ENCODE peak calls at places on chromosomes 16 and 17, in four cellular contexts. O, A, S and K are unnamed samples.

GRCh38 chr17:2181206-2181983 is 122.2 kb downstream of the SMG6 start:
- DNase-seq in A (no peak), O (peak; percentile 47), S (peak; percentile 82), K (no peak)

GRCh38 chr16:76639685-76640289 is 362.6 kb downstream of the CNTNAP4 start:
- DNase-seq in A (no peak), O (no peak), S (no peak), K (no peak)

GRCh38 chr17:80348551-80349436 is 66.2 kb upstream of the ENDOV start:
- DNase-seq in S (no peak), O (no peak), A (no peak), K (no peak)

GRCh38 chr16:23833960-23834685 is 1.7 kb upstream of the PRKCB start:
- DNase-seq in A (no peak), S (no peak), O (no peak), K (peak; percentile 33)

GRCh38 chr17:32277284-32277683 is 11.7 kb downstream of the RHBDL3 start:
- DNase-seq in S (no peak), A (no peak), O (no peak), K (no peak)

GRCh38 chr17:13244511-13244910 is 226.7 kb upstream of the ELAC2 start:
- DNase-seq in O (no peak), S (no peak), A (no peak), K (no peak)

GRCh38 chr17:81483085-81483861 is 29.3 kb downstream of the ACTG1 start:
- DNase-seq in S (peak; percentile 82), O (no peak), A (no peak), K (no peak)

GRCh38 chr16:88303890-88304819 is 78.6 kb upstream of the ZNF469 start:
- DNase-seq in S (no peak), O (peak; percentile 41), A (no peak), K (no peak)

GRCh38 chr16:51500306-51500705 is 349.2 kb upstream of the SALL1 start:
- DNase-seq in O (no peak), A (no peak), S (no peak), K (no peak)

GRCh38 chr17:38674749-38675615 is at the start of gene EPOP:
- DNase-seq in S (peak; percentile 85), A (peak; percentile 81), O (peak; percentile 85), K (peak; percentile 79)

GRCh38 chr17:1111599-1112443 is 68.0 kb downstream of the ABR start:
- DNase-seq in A (no peak), O (peak; percentile 67), S (peak; percentile 56), K (no peak)

GRCh38 chr16:89048087-89048729 is 45.4 kb upstream of the ACSF3 start:
- DNase-seq in A (no peak), S (no peak), O (no peak), K (no peak)

GRCh38 chr16:17372383-17372782 is 98.4 kb downstream of the XYLT1 start:
- DNase-seq in O (no peak), A (no peak), S (no peak), K (no peak)

GRCh38 chr17:3964203-3965122 is at the start of gene ATP2A3:
- DNase-seq in A (no peak), S (peak; percentile 48), O (no peak), K (peak; percentile 81)

GRCh38 chr16:69089091-69089912 is 16.2 kb upstream of the HAS3 start:
- DNase-seq in S (no peak), A (no peak), O (no peak), K (no peak)

GRCh38 chr17:50210249-50211225 is 9.1 kb upstream of the COL1A1 start:
- DNase-seq in S (peak; percentile 68), O (no peak), A (no peak), K (no peak)

GRCh38 chr17:69213059-69213813 is 15.4 kb downstream of the ABCA10 start:
- DNase-seq in O (no peak), S (no peak), A (no peak), K (no peak)

GRCh38 chr17:69810326-69811035 is 264.5 kb upstream of the KCNJ16 start:
- DNase-seq in A (no peak), O (no peak), S (no peak), K (no peak)

GRCh38 chr16:55622930-55623561 is 32.7 kb upstream of the SLC6A2 start:
- DNase-seq in O (no peak), A (no peak), S (no peak), K (no peak)

GRCh38 chr16:853981-854807 is 53.7 kb upstream of the GNG13 start:
- DNase-seq in S (no peak), O (no peak), A (no peak), K (no peak)

GRCh38 chr17:65455972-65456343 is 105.5 kb downstream of the AXIN2 start:
- DNase-seq in O (peak; percentile 49), S (peak; percentile 15), A (no peak), K (peak; percentile 13)

GRCh38 chr17:81493198-81494038 is 19.2 kb downstream of the ACTG1 start:
- DNase-seq in S (no peak), A (no peak), O (no peak), K (no peak)

GRCh38 chr17:66904760-66905637 is 59.5 kb upstream of the CACNG4 start:
- DNase-seq in S (peak; percentile 34), O (peak; percentile 41), A (no peak), K (no peak)

GRCh38 chr17:78355045-78355641 is 4.7 kb downstream of the SOCS3 start:
- DNase-seq in A (no peak), S (no peak), O (no peak), K (no peak)

GRCh38 chr17:28124962-28125361 is 82.5 kb downstream of the NLK start:
- DNase-seq in O (no peak), S (no peak), A (no peak), K (no peak)

GRCh38 chr16:84245933-84246678 is 6.3 kb upstream of the KCNG4 start:
- DNase-seq in S (no peak), A (no peak), O (no peak), K (no peak)

GRCh38 chr17:81135503-81136283 is 29.6 kb upstream of the PVALEF start:
- DNase-seq in A (no peak), O (no peak), S (no peak), K (no peak)

GRCh38 chr17:7440823-7441174 is 1.5 kb downstream of the FGF11 start:
- DNase-seq in O (no peak), S (no peak), A (no peak), K (no peak)

GRCh38 chr17:75645889-75646625 is 12.8 kb downstream of the SMIM5 start:
- DNase-seq in O (peak; percentile 84), A (no peak), S (no peak), K (peak; percentile 44)

GRCh38 chr17:9472094-9472493 is 103.5 kb downstream of the STX8 start:
- DNase-seq in O (no peak), A (no peak), S (no peak), K (no peak)

GRCh38 chr17:81514735-81515529 is 2.3 kb upstream of the ACTG1 start:
- DNase-seq in O (peak; percentile 81), A (peak; percentile 62), S (peak; percentile 88), K (peak; percentile 73)

GRCh38 chr17:65194670-65195334 is 57.6 kb downstream of the RGS9 start:
- DNase-seq in S (no peak), O (no peak), A (no peak), K (no peak)

GRCh38 chr17:28500712-28501379 is 5.3 kb upstream of the FOXN1 start:
- DNase-seq in S (no peak), O (no peak), A (no peak), K (no peak)

DNA sequence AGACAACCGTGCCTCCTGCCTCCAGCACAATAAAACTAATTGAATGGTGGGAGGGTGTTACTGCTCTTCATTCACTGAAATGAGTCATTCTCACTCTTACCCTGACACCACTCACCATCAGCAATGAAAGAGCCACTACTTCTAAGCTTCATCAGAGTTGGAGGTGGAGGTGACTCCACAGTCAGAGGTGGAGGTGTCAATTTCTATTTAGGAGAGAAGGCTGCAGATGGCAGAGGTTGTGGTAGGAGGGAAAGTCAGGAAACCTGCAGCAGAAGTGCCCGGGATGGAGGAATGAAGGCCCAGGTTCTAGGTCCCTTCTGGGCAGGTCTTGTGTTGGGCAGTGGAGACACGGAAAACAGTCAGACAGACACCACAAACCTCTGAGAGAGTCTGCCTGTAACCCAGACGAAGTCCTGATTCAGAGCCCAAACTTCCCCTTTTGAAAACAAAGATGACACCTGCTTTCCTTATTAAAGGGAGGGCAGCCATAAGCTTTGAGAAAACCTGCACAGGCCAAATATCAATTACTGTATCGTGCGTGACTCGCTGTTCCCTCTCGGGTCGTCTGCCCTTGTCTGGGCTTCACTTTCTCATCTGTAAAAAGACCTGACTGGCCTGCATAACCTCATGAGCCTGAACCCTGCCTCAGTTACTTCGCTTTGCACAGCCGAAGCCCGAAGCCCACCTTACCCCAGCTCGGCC is 668 bp downstream of the ATPAF2 start:
- DNase-seq in S (no peak), O (no peak), A (no peak), K (no peak)
- H3K27ac ChIP-seq in S (peak overlapping the region; percentile 50), O (peak overlapping the region; percentile 69), A (no peak overlapping the region), K (peak overlapping the region; percentile 78)

GRCh38 chr16:3317315-3317999 is 12.2 kb downstream of the ZNF75A start:
- DNase-seq in A (no peak), S (no peak), O (no peak), K (no peak)
- H3K9me3 ChIP-seq in A (peaks cover 61% of the 10 kb centered on the region), S (peaks cover 46% of the 10 kb centered on the region), O (peaks cover 52% of the 10 kb centered on the region), K (peaks cover 100% of the 10 kb centered on the region)

GRCh38 chr17:17710728-17711541 is 29.7 kb downstream of the RAI1 start:
- DNase-seq in A (no peak), S (no peak), O (peak; percentile 93), K (no peak)
- H3K27ac ChIP-seq in A (peak overlapping the region; percentile 66), S (no peak overlapping the region), O (peak overlapping the region; percentile 34), K (no peak overlapping the region)

GRCh38 chr17:61702450-61702849 is 111.4 kb upstream of the NACA2 start:
- DNase-seq in O (no peak), A (no peak), S (no peak), K (no peak)

GRCh38 chr17:61701334-61701733 is 110.3 kb upstream of the NACA2 start:
- DNase-seq in A (no peak), O (no peak), S (no peak), K (no peak)

GRCh38 chr17:61700252-61700651 is 109.2 kb upstream of the NACA2 start:
- DNase-seq in S (no peak), O (no peak), A (no peak), K (no peak)

GRCh38 chr17:61699694-61700093 is 108.7 kb upstream of the NACA2 start:
- DNase-seq in S (no peak), O (no peak), A (no peak), K (no peak)

GRCh38 chr17:61701978-61702377 is 111.0 kb upstream of the NACA2 start:
- DNase-seq in O (no peak), S (no peak), A (no peak), K (no peak)
- H3K9me3 ChIP-seq in O (peaks cover 6% of the 10 kb centered on the region), S (no peaks in the 10 kb centered on the region), A (peaks cover 9% of the 10 kb centered on the region), K (peaks cover 41% of the 10 kb centered on the region)

DNA sequence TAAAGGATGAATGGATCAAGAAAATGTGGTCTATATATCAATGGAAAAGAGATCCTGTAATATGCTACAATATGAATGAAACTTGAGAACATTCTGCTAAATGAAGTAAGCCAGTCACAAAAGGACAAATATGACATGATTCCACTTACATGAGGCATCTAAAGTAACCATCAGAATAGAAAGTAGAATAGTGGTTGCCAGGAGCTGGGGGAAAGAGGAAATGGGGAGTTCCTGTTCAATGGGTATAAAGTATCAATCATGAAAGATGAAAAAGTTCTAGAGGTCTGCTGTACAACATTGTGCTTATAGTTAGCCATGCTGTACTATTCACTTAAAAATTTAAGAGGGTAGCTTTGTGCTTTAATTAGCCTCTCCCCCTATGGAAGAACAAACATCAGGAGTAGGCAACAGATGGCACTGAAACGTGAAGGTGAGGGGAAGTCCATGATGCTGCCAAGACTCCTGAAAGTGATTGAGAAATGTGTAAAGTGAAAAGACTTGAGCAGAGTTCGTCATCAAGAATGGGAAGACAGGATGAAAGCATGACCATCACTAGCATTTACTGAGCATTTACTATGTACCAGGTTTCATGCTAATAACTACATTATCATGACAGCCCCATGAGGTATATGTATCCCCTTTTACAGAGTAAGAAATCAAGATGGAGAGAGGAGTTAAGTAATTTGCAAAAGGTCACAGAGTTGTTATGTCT is 167.2 kb downstream of the CYB561 start:
- DNase-seq in A (no peak), O (no peak), S (no peak), K (no peak)
- H3K27ac ChIP-seq in A (no peak overlapping the region), O (no peak overlapping the region), S (no peak overlapping the region), K (no peak overlapping the region)